ENCODE peak calls at places on chromosomes 4 and X, in four cellular contexts. A is D341Med, W is NCI-H1092, R is left colon. L is an unnamed sample.

GRCh38 chr4:89579776-89580175 is 257.2 kb downstream of the SNCA start:
- DNase-seq in A (no peak), W (no peak), R (no peak), L (no peak)

GRCh38 chr4:176319704-176320339 is at the start of gene SPCS3:
- DNase-seq in A (peak), W (peak), R (peak), L (peak)

GRCh38 chr4:70183168-70183939 is 12.2 kb upstream of the ODAM start:
- DNase-seq in W (peak), R (peak), A (peak), L (peak)

GRCh38 chr4:5238106-5238505 is 186.8 kb downstream of the STK32B start:
- DNase-seq in W (no peak), R (no peak), A (no peak), L (no peak)

GRCh38 chr4:120052840-120053239 is 13.8 kb downstream of the MAD2L1 start:
- DNase-seq in W (no peak), A (peak), R (no peak), L (no peak)

GRCh38 chr4:6562931-6563901 is 11.8 kb upstream of the MAN2B2 start:
- DNase-seq in W (no peak), A (peak), R (no peak), L (no peak)

GRCh38 chrX:32868524-32868895 is 342.8 kb downstream of the DMD start:
- DNase-seq in R (no peak), W (no peak), A (no peak), L (no peak)

GRCh38 chr4:83658806-83659205 is 122.9 kb downstream of the GPAT3 start:
- DNase-seq in R (no peak), A (no peak), W (no peak), L (no peak)

GRCh38 chr4:6183740-6184139 is 16.6 kb downstream of the JAKMIP1 start:
- DNase-seq in R (no peak), A (no peak), W (no peak), L (no peak)

GRCh38 chrX:34332336-34332735 is 200.2 kb upstream of the FAM47A start:
- DNase-seq in R (no peak), W (no peak), A (peak), L (no peak)

GRCh38 chrX:48465336-48465933 is 4.6 kb downstream of the SLC38A5 start:
- DNase-seq in A (no peak), R (no peak), W (no peak), L (no peak)

GRCh38 chrX:39726810-39727209 is 370.9 kb downstream of the BCOR start:
- DNase-seq in R (no peak), A (peak), W (no peak), L (no peak)

GRCh38 chrX:6226053-6226645 is 2.5 kb downstream of the NLGN4X start:
- DNase-seq in R (no peak), A (peak), W (peak), L (no peak)

GRCh38 chrX:56232221-56233082 is at the start of gene KLF8:
- DNase-seq in A (no peak), R (peak), W (no peak), L (no peak)

GRCh38 chrX:153974003-153974725 is 1.6 kb downstream of the TMEM187 start:
- DNase-seq in R (no peak), A (no peak), W (no peak), L (no peak)

GRCh38 chr4:7165874-7166201 is 26.5 kb upstream of the SORCS2 start:
- DNase-seq in W (no peak), R (peak), A (no peak), L (no peak)

GRCh38 chr4:52635130-52635529 is 24.0 kb downstream of the USP46 start:
- DNase-seq in A (no peak), R (no peak), W (no peak), L (no peak)

GRCh38 chrX:3636803-3637202 is 76.6 kb downstream of the PRKX start:
- DNase-seq in R (no peak), W (no peak), A (no peak), L (no peak)

GRCh38 chr4:7397206-7398103 is 37.3 kb downstream of the PSAPL1 start:
- DNase-seq in W (no peak), R (no peak), A (no peak), L (no peak)

GRCh38 chr4:151887151-151887815 is 126.5 kb upstream of the GATB start:
- DNase-seq in W (no peak), R (no peak), A (no peak), L (no peak)

GRCh38 chr4:76535603-76536380 is 100.8 kb downstream of the SHROOM3 start:
- DNase-seq in R (no peak), W (no peak), A (no peak), L (no peak)

GRCh38 chr4:145533011-145533410 is 51.4 kb downstream of the SMAD1 start:
- DNase-seq in W (no peak), R (no peak), A (no peak), L (no peak)

GRCh38 chr4:158729716-158730559 is 6.7 kb upstream of the PPID start:
- DNase-seq in A (peak), W (peak), R (peak), L (peak)

GRCh38 chr4:110005461-110006056 is 92.9 kb downstream of the EGF start:
- DNase-seq in A (peak), R (no peak), W (peak), L (peak)

GRCh38 chrX:141468940-141469339 is 115.6 kb downstream of the SPANXA1 start:
- DNase-seq in R (no peak), W (no peak), A (no peak), L (no peak)

GRCh38 chrX:13013353-13014110 is 30.9 kb downstream of the FAM9C start:
- DNase-seq in A (no peak), R (peak), W (no peak), L (no peak)

GRCh38 chr4:106587558-106587957 is 219.0 kb upstream of the GIMD1 start:
- DNase-seq in R (no peak), W (no peak), A (no peak), L (no peak)

GRCh38 chr4:182917182-182918043 is at the start of gene DCTD:
- DNase-seq in A (peak), R (peak), W (peak), L (peak)

GRCh38 chr4:105206214-105206613 is 59.5 kb downstream of the TET2 start:
- DNase-seq in A (no peak), W (no peak), R (no peak), L (no peak)

GRCh38 chr4:141046255-141046654 is 87.0 kb downstream of the RNF150 start:
- DNase-seq in A (no peak), W (no peak), R (no peak), L (peak)

L was measured in HepG2.